ENCODE peak calls at places on chromosome 17, in eight cellular contexts. Y, A, D, N, X, J, R and L are unnamed samples.
A peak's percentile ranks its signal among the peaks of the same experiment; 100 is the strongest.

GRCh38 chr17:80270104-80270503 is 9.5 kb downstream of the RNF213 start:
- DNase-seq in N (no peak), Y (no peak), A (no peak), D (no peak), R (no peak), X (no peak), J (no peak), L (no peak)

GRCh38 chr17:80772906-80773242 is 218.8 kb upstream of the CHMP6 start:
- DNase-seq in J (no peak), R (no peak), Y (no peak), X (no peak), A (no peak), D (no peak), N (no peak), L (no peak)

GRCh38 chr17:76370261-76370993 is 14.0 kb upstream of the SPHK1 start:
- DNase-seq in J (peak; percentile 47), Y (peak; percentile 92), R (peak; percentile 65), A (peak; percentile 93), N (peak; percentile 77), D (peak; percentile 87), X (peak; percentile 97), L (peak; percentile 95)

GRCh38 chr17:21376835-21377690 is 906 bp downstream of the KCNJ12 start:
- DNase-seq in N (no peak), Y (no peak), R (peak; percentile 77), D (no peak), A (peak; percentile 68), X (peak; percentile 50), J (peak; percentile 52), L (peak; percentile 16)

GRCh38 chr17:15348030-15348429 is 6.6 kb upstream of the TEKT3 start:
- DNase-seq in X (peak; percentile 65), N (no peak), Y (no peak), D (no peak), A (no peak), J (no peak), R (no peak), L (no peak)

GRCh38 chr17:45221081-45221996 is at the start of gene FMNL1:
- DNase-seq in Y (no peak), N (no peak), R (peak; percentile 71), J (peak; percentile 68), D (peak; percentile 76), A (peak; percentile 80), X (no peak), L (no peak)

GRCh38 chr17:29683481-29683880 is 60.8 kb upstream of the CORO6 start:
- DNase-seq in N (no peak), R (no peak), J (no peak), X (no peak), D (no peak), A (no peak), Y (no peak), L (no peak)

GRCh38 chr17:34623856-34624766 is 44.7 kb downstream of the TMEM132E start:
- DNase-seq in J (no peak), R (no peak), Y (no peak), D (no peak), X (no peak), A (no peak), N (no peak), L (no peak)

GRCh38 chr17:79707931-79708891 is 22.5 kb upstream of the ENPP7 start:
- DNase-seq in Y (peak; percentile 4), N (no peak), A (no peak), D (no peak), R (peak; percentile 89), J (peak; percentile 56), X (peak; percentile 46), L (peak; percentile 55)

GRCh38 chr17:74601944-74602572 is 10.0 kb upstream of the CD300LD start:
- DNase-seq in R (peak; percentile 68), J (no peak), X (peak; percentile 39), D (no peak), A (no peak), Y (no peak), N (no peak), L (peak; percentile 49)

GRCh38 chr17:75689441-75689873 is 22.3 kb downstream of the SAP30BP start:
- DNase-seq in A (no peak), D (no peak), J (no peak), N (no peak), X (no peak), R (no peak), Y (no peak), L (no peak)

GRCh38 chr17:63082273-63082861 is 116.3 kb downstream of the TANC2 start:
- DNase-seq in X (peak; percentile 82), Y (peak; percentile 8), A (no peak), J (no peak), R (peak; percentile 19), N (no peak), D (no peak), L (peak; percentile 75)

GRCh38 chr17:71975998-71976649 is 144.7 kb upstream of the SOX9 start:
- DNase-seq in J (peak; percentile 53), A (peak; percentile 94), Y (peak; percentile 89), X (peak; percentile 95), N (peak; percentile 85), D (peak; percentile 80), R (peak; percentile 38), L (peak; percentile 96)

GRCh38 chr17:56665864-56666263 is 72.4 kb downstream of the NOG start:
- DNase-seq in X (no peak), R (no peak), A (no peak), D (no peak), N (no peak), Y (no peak), J (no peak), L (no peak)

GRCh38 chr17:41486316-41486715 is 3.4 kb downstream of the KRT36 start:
- DNase-seq in X (no peak), N (no peak), A (no peak), J (no peak), D (no peak), R (no peak), Y (no peak), L (no peak)

GRCh38 chr17:69672924-69673323 is 258.4 kb downstream of the MAP2K6 start:
- DNase-seq in D (no peak), N (no peak), R (no peak), A (no peak), J (no peak), X (peak; percentile 91), Y (peak; percentile 29), L (peak; percentile 59)

GRCh38 chr17:47276868-47277267 is 23.2 kb downstream of the ITGB3 start:
- DNase-seq in X (peak; percentile 92), J (peak; percentile 64), R (no peak), A (peak; percentile 79), Y (peak; percentile 68), D (peak; percentile 73), N (no peak), L (peak; percentile 85)

GRCh38 chr17:7912927-7913524 is 3.1 kb downstream of the RNF227 start:
- DNase-seq in A (no peak), X (peak; percentile 89), Y (no peak), D (no peak), R (peak; percentile 76), N (no peak), J (no peak), L (peak; percentile 86)

GRCh38 chr17:3952186-3952585 is 12.1 kb downstream of the ATP2A3 start:
- DNase-seq in Y (no peak), A (no peak), X (no peak), R (no peak), J (no peak), N (no peak), D (no peak), L (no peak)
- TF ChIP-seq CTCF in Y (no peak), A (no peak), X (no peak), R (no peak), J (no peak), N (no peak), D (no peak), L (no peak)

DNA sequence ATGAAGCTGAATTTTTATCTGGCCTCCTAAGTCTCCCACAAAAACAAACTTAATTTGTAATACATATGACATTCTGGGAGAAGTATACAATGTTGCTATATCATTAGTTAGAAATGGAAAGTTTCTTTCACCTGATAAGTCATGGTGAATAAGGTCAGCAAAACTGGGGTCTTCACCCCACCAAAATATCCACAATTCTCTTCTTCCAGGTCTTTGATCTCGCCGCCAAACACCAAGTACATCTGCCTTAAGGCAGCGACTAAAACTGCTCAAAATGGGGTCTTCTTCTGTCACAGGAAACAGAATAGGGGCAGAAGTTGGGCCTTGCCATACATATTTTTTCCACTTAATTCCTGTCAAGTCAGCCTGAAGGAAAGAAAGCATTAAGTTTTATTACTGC is 2.1 kb downstream of the MED13 start:
- DNase-seq in Y (no peak), J (no peak), R (no peak), N (no peak), A (no peak), D (no peak), X (no peak), L (no peak)
- H3K4me3 ChIP-seq in Y (no peak overlapping the region), J (peak overlapping the region; percentile 73), R (peak overlapping the region; percentile 81), N (peak overlapping the region; percentile 100), A (peak overlapping the region; percentile 95), D (peak overlapping the region; percentile 96), X (peak overlapping the region; percentile 98), L (peak overlapping the region; percentile 97)

GRCh38 chr17:1643999-1644492 is 1.5 kb downstream of the SCARF1 start:
- DNase-seq in J (no peak), A (no peak), Y (no peak), N (no peak), D (no peak), X (no peak), R (no peak), L (no peak)

GRCh38 chr17:1644493-1645206 is 882 bp downstream of the SCARF1 start:
- DNase-seq in A (no peak), R (no peak), X (peak; percentile 17), D (no peak), J (no peak), N (no peak), Y (no peak), L (peak; percentile 26)

GRCh38 chr17:1645207-1646171 is at the start of gene SCARF1:
- DNase-seq in Y (no peak), N (no peak), A (peak; percentile 78), R (no peak), J (no peak), D (peak; percentile 73), X (no peak), L (no peak)

GRCh38 chr17:1641065-1641403 is 4.5 kb downstream of the SCARF1 start:
- DNase-seq in A (no peak), N (no peak), R (peak; percentile 36), Y (no peak), D (no peak), J (no peak), X (no peak), L (no peak)

DNA sequence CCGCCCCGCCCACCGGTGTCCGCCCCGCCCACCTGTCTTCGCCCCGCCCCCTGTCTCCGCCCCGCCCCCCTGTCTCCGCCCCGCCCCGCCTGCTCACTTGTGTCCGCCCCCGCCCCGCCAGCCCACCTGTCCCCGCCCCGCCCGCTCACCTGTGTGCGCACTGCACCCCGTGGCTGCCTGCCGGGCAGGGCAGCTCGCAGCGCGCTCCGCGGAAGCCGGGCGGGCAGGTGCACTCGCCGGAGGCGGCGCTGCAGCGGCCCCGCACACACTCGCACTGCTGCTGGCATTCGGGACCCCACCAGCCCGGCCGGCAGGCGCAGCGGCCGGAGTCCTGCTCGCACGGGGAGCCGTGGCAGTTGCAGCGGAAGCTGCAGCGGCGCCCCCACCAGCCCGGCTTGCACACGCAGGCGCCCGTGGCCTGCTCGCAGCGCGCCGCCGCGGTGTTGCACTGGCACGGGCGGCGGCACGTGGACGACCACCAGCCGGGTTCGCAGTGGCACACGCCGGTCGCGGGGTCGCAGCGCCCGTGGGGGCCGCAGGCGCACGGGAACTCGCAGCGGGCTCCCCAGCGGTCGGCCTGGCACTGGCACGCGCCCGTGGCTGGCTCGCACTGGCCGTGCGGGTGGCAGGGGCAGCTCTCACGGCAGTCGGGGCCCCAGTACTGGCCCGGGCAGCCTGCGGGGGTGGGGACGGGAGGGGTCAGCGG is 2.1 kb downstream of the SCARF1 start:
- DNase-seq in Y (no peak), N (no peak), J (peak; percentile 92), X (no peak), R (peak; percentile 89), A (peak; percentile 67), D (no peak), L (no peak)
- TF ChIP-seq CTCF in Y (no peak), N (no peak), J (no peak), X (no peak), R (peak; percentile 19), A (no peak), D (no peak), L (no peak)

GRCh38 chr17:31392002-31392855 is 754 bp downstream of the RAB11FIP4 start:
- DNase-seq in J (peak; percentile 20), D (no peak), R (peak; percentile 79), A (no peak), N (no peak), Y (no peak), X (no peak), L (no peak)
- H3K4me3 ChIP-seq in J (peak overlapping the region; percentile 39), D (peak overlapping the region; percentile 66), R (peak overlapping the region; percentile 53), A (peak overlapping the region; percentile 49), N (peak overlapping the region; percentile 58), Y (no peak overlapping the region), X (peak overlapping the region; percentile 42), L (no peak overlapping the region)